ENCODE peak calls at places on chromosomes 4 and X, in ten cellular contexts. R is tibial artery, I is ovary, D is fibroblast of lung, L is IMR-90, A is H9, B is aorta, M is Peyer's patch, C is PC-9, K is suprapubic skin. N is an unnamed sample.

GRCh38 chr4:112321768-112322684 is 24.9 kb downstream of the ALPK1 start:
- DNase-seq in K (peak; percentile 66), L (peak; percentile 60), M (peak; percentile 86), B (peak; percentile 85), A (peak; percentile 47), C (peak; percentile 25), R (peak; percentile 53), D (peak; percentile 73), I (no peak), N (peak; percentile 71)

GRCh38 chr4:99828477-99828876 is 11.8 kb downstream of the DAPP1 start:
- DNase-seq in M (no peak), K (no peak), R (no peak), D (no peak), I (no peak), C (no peak), L (no peak), A (no peak), B (no peak), N (no peak)

GRCh38 chrX:45621356-45622041 is 420.8 kb upstream of the DIPK2B start:
- DNase-seq in A (no peak), I (no peak), R (no peak), L (peak; percentile 80), D (peak; percentile 59), C (no peak), B (no peak), M (no peak), K (no peak), N (peak; percentile 1)

GRCh38 chr4:130736436-130737185 is 1640.7 kb downstream of the C4orf33 start:
- DNase-seq in I (no peak), B (no peak), K (no peak), M (no peak), D (no peak), R (no peak), C (no peak), L (no peak), A (no peak), N (no peak)

GRCh38 chr4:133720001-133720400 is 481.6 kb downstream of the PABPC4L start:
- DNase-seq in K (no peak), A (no peak), R (no peak), L (no peak), B (no peak), C (no peak), D (no peak), M (no peak), I (no peak), N (no peak)

GRCh38 chr4:68951078-68951805 is at the start of gene UGT2A3:
- DNase-seq in R (no peak), C (no peak), B (no peak), M (no peak), K (no peak), A (peak; percentile 32), L (no peak), I (no peak), D (no peak), N (no peak)

GRCh38 chrX:44872319-44872816 is 620 bp upstream of the KDM6A start:
- DNase-seq in C (peak; percentile 20), K (peak; percentile 76), D (no peak), I (peak; percentile 58), L (peak; percentile 4), M (peak; percentile 39), R (peak; percentile 23), A (no peak), B (peak; percentile 85), N (peak; percentile 59)

GRCh38 chrX:110341189-110342035 is 17.2 kb upstream of the RTL9 start:
- DNase-seq in R (no peak), D (peak; percentile 83), B (no peak), I (no peak), L (peak; percentile 91), K (no peak), A (no peak), C (no peak), M (no peak), N (no peak)

GRCh38 chr4:66767442-66767841 is 777.9 kb downstream of the CENPC start:
- DNase-seq in B (no peak), L (no peak), D (no peak), C (no peak), R (no peak), A (no peak), M (no peak), K (no peak), I (no peak), N (no peak)

GRCh38 chrX:40248822-40249221 is 151.1 kb upstream of the BCOR start:
- DNase-seq in R (no peak), B (no peak), A (no peak), L (no peak), K (no peak), D (no peak), C (no peak), M (no peak), I (no peak), N (no peak)

GRCh38 chr4:56656346-56656643 is 24.8 kb downstream of the HOPX start:
- DNase-seq in I (no peak), M (peak; percentile 23), K (no peak), B (peak; percentile 71), C (no peak), L (no peak), D (peak; percentile 39), A (no peak), R (no peak), N (no peak)

GRCh38 chrX:41452972-41453371 is 5.8 kb downstream of the NYX start:
- DNase-seq in B (no peak), L (peak; percentile 45), R (no peak), C (no peak), A (no peak), M (no peak), D (no peak), I (no peak), K (no peak), N (no peak)

GRCh38 chr4:167234388-167234881 is at the start of gene SPOCK3:
- DNase-seq in D (peak; percentile 31), B (peak; percentile 72), I (peak; percentile 16), M (no peak), C (peak; percentile 51), R (no peak), K (no peak), L (no peak), A (peak; percentile 70), N (no peak)
- H3K27ac ChIP-seq in D (no peak within 1 kb of the TSS), B (no peak within 1 kb of the TSS), I (no peak within 1 kb of the TSS), M (no peak within 1 kb of the TSS), C (no peak within 1 kb of the TSS), R (no peak within 1 kb of the TSS), K (no peak within 1 kb of the TSS), L (no peak within 1 kb of the TSS), A (no peak within 1 kb of the TSS), N (no peak within 1 kb of the TSS)

DNA sequence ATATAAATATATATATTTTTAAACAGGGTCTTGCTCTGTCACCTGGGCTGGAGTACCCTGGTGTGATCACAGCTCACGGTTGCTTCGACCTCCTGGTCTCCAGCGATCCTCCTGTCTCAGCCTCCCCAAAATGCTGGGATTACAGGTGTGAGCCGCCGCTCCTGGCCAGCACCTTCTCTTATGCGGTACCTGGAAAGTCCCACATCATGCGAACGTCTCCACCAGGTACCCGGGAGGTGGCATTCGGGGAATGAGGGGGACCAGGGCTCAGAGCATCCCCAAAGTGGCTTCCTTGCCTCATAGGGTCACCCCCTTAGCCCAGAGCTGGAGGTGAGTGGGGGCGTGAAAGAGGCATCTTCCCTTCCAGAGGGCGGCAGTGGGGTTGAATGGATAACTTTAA is 84.0 kb upstream of the PPP2R3B start:
- DNase-seq in L (no peak), R (no peak), K (no peak), I (no peak), B (no peak), M (no peak), C (no peak), A (no peak), D (no peak), N (no peak)
- H3K9me3 ChIP-seq in L (peaks cover 31% of the 10 kb centered on the region), R (peaks cover 4% of the 10 kb centered on the region), K (peaks cover 7% of the 10 kb centered on the region), I (no peaks in the 10 kb centered on the region), B (peaks cover 3% of the 10 kb centered on the region), M (no peaks in the 10 kb centered on the region), C (no peaks in the 10 kb centered on the region), A (no peaks in the 10 kb centered on the region), D (no peaks in the 10 kb centered on the region), N (no peaks in the 10 kb centered on the region)

GRCh38 chr4:139440971-139441370 is 12.9 kb upstream of the RAB33B start:
- DNase-seq in D (no peak), K (no peak), B (no peak), R (no peak), M (no peak), C (no peak), A (no peak), I (no peak), L (peak; percentile 3), N (no peak)
- H3K27ac ChIP-seq in D (no peak overlapping the region), K (no peak overlapping the region), B (no peak overlapping the region), R (no peak overlapping the region), M (no peak overlapping the region), C (no peak overlapping the region), A (no peak overlapping the region), I (no peak overlapping the region), L (no peak overlapping the region), N (no peak overlapping the region)

DNA sequence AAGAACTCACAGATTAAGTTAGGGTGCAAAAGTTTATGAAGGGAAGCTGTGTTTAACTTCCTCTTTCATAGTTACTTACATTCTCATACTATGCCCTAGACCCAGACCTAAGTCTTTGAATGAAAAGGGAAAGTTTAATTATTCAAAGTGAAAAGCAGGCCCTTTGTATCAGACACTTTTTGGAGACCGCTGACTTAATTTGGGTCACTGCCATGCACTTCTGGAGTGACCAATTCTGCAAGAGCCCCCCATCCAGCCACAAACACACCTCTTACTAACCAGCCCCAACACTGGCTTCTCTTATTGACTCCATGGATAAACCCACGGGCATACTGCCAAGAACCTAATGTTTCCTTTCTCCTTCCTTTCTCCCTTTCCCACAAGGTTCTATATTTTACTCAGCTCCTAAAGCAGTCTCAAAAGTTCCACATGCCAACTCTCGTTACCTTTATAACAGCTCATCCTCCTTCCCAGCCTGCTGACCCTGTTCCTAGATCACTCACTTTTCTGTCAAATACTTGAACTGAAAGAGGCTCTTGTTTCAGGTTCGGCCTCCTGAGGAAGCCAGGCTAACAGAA is 34.5 kb downstream of the ABCE1 start:
- DNase-seq in R (no peak), A (no peak), L (peak; percentile 26), I (no peak), C (no peak), K (no peak), B (no peak), D (peak; percentile 26), M (no peak), N (no peak)
- H3K9me3 ChIP-seq in R (no peaks in the 10 kb centered on the region), A (no peaks in the 10 kb centered on the region), L (no peaks in the 10 kb centered on the region), I (no peaks in the 10 kb centered on the region), C (no peaks in the 10 kb centered on the region), K (no peaks in the 10 kb centered on the region), B (no peaks in the 10 kb centered on the region), D (no peaks in the 10 kb centered on the region), M (no peaks in the 10 kb centered on the region), N (no peaks in the 10 kb centered on the region)

GRCh38 chrX:134631404-134632346 is 26.6 kb downstream of the PLAC1 start:
- DNase-seq in R (peak; percentile 22), K (no peak), I (peak; percentile 56), A (no peak), D (peak; percentile 96), M (no peak), C (no peak), B (no peak), L (peak; percentile 76), N (no peak)
- H3K27ac ChIP-seq in R (no peak overlapping the region), K (no peak overlapping the region), I (no peak overlapping the region), A (no peak overlapping the region), D (peak overlapping the region; percentile 26), M (no peak overlapping the region), C (no peak overlapping the region), B (no peak overlapping the region), L (peak overlapping the region; percentile 96), N (no peak overlapping the region)

GRCh38 chrX:97844161-97844560 is 960.5 kb downstream of the RPA4 start:
- DNase-seq in M (no peak), B (no peak), K (no peak), L (no peak), A (no peak), I (no peak), R (no peak), C (no peak), D (no peak), N (no peak)
- H3K9me3 ChIP-seq in M (no peaks in the 10 kb centered on the region), B (no peaks in the 10 kb centered on the region), K (no peaks in the 10 kb centered on the region), L (peaks cover 48% of the 10 kb centered on the region), A (peaks cover 4% of the 10 kb centered on the region), I (no peaks in the 10 kb centered on the region), R (no peaks in the 10 kb centered on the region), C (no peaks in the 10 kb centered on the region), D (no peaks in the 10 kb centered on the region), N (no peaks in the 10 kb centered on the region)

N was measured in CD4-positive, CD25-positive, alpha-beta regulatory T cell.